ENCODE peak calls at places on chromosomes 5 and 9, in five cellular contexts. R, K, D, P and E are unnamed samples.

GRCh38 chr5:157253547-157253946 is 12.4 kb upstream of the CYFIP2 start:
- DNase-seq in K (peak), P (peak), R (peak), D (peak), E (peak)

GRCh38 chr9:7089794-7090193 is 332.0 kb downstream of the KDM4C start:
- DNase-seq in K (no peak), R (no peak), P (no peak), D (no peak), E (no peak)

GRCh38 chr9:107650321-107650720 is 160.8 kb upstream of the KLF4 start:
- DNase-seq in P (no peak), D (no peak), K (no peak), R (no peak), E (no peak)

GRCh38 chr9:28503573-28503972 is 930.3 kb upstream of the C9orf72 start:
- DNase-seq in K (no peak), R (no peak), P (no peak), D (no peak), E (no peak)

GRCh38 chr9:84294551-84294950 is 46.0 kb downstream of the SLC28A3 start:
- DNase-seq in P (no peak), R (no peak), D (no peak), K (no peak), E (no peak)

GRCh38 chr5:142618125-142618524 is 67.8 kb downstream of the FGF1 start:
- DNase-seq in K (no peak), D (no peak), P (no peak), R (no peak), E (no peak)

GRCh38 chr5:41707853-41708603 is 162.2 kb downstream of the OXCT1 start:
- DNase-seq in R (no peak), K (no peak), P (no peak), D (peak), E (no peak)

GRCh38 chr5:141882594-141883183 is 4.5 kb upstream of the PCDH1 start:
- DNase-seq in P (peak), D (no peak), K (no peak), R (no peak), E (peak)

GRCh38 chr9:92882276-92882675 is 4.4 kb upstream of the ZNF484 start:
- DNase-seq in P (no peak), R (no peak), K (no peak), D (no peak), E (no peak)

GRCh38 chr9:33447404-33448158 is at the start of gene AQP3:
- DNase-seq in K (peak), D (no peak), P (peak), R (peak), E (peak)

GRCh38 chr5:3359642-3360041 is 236.0 kb upstream of the IRX1 start:
- DNase-seq in K (no peak), P (no peak), D (no peak), R (no peak), E (no peak)

GRCh38 chr5:3597002-3597726 is 1.5 kb downstream of the IRX1 start:
- DNase-seq in R (no peak), P (no peak), K (no peak), D (no peak), E (no peak)

GRCh38 chr5:168941901-168942300 is 359.0 kb downstream of the SLIT3 start:
- DNase-seq in D (no peak), K (no peak), P (no peak), R (no peak), E (no peak)

GRCh38 chr9:71120439-71121247 is 778 bp downstream of the TRPM3 start:
- DNase-seq in R (no peak), K (no peak), P (no peak), D (no peak), E (no peak)

GRCh38 chr9:128632486-128632885 is 24.2 kb downstream of the DYNC2I2 start:
- DNase-seq in P (no peak), K (no peak), D (no peak), R (no peak), E (no peak)

GRCh38 chr5:65577141-65577540 is 14.0 kb downstream of the PPWD1 start:
- DNase-seq in K (no peak), R (no peak), D (no peak), P (no peak), E (no peak)

GRCh38 chr9:93028448-93029006 is 30.0 kb upstream of the SUSD3 start:
- DNase-seq in D (no peak), P (no peak), R (no peak), K (no peak), E (no peak)

GRCh38 chr9:11107196-11107595 is 494.4 kb upstream of the PTPRD start:
- DNase-seq in D (no peak), R (no peak), K (no peak), P (no peak), E (no peak)

GRCh38 chr5:180644825-180645608 is 4.4 kb downstream of the FLT4 start:
- DNase-seq in K (no peak), R (no peak), P (no peak), D (no peak), E (no peak)